ENCODE peak calls at places on chromosomes 5 and 9, in four cellular contexts. One of them, this sample, is unnamed.
A peak's percentile ranks its signal among the peaks of the same experiment; 100 is the strongest.

GRCh38 chr9:33151007-33151557 is 16.1 kb downstream of the B4GALT1 start:
- DNase-seq in SK-N-SH: no peak
- DNase-seq in K562: no peak
- DNase-seq in H1: no peak
- DNase-seq in this sample: no peak

GRCh38 chr9:136847827-136848392 is 1.3 kb upstream of the PHPT1 start:
- DNase-seq in H1: no peak
- DNase-seq in SK-N-SH: peak; percentile 84
- DNase-seq in K562: peak; percentile 53
- DNase-seq in this sample: peak; percentile 82

GRCh38 chr5:119287547-119288073 is 68.2 kb upstream of the TNFAIP8 start:
- DNase-seq in K562: no peak
- DNase-seq in H1: no peak
- DNase-seq in SK-N-SH: no peak
- DNase-seq in this sample: no peak

GRCh38 chr9:85743290-85744128 is 1.8 kb upstream of the AGTPBP1 start:
- DNase-seq in SK-N-SH: no peak
- DNase-seq in H1: no peak
- DNase-seq in K562: peak; percentile 11
- DNase-seq in this sample: no peak

GRCh38 chr5:150905312-150905683 is 518 bp upstream of the ZNF300 start:
- DNase-seq in SK-N-SH: no peak
- DNase-seq in K562: no peak
- DNase-seq in H1: no peak
- DNase-seq in this sample: no peak

GRCh38 chr9:137095664-137096517 is 9.1 kb downstream of the MAN1B1 start:
- DNase-seq in SK-N-SH: peak; percentile 59
- DNase-seq in K562: peak; percentile 44
- DNase-seq in H1: no peak
- DNase-seq in this sample: no peak

GRCh38 chr9:78821126-78821822 is 524.3 kb downstream of the PSAT1 start:
- DNase-seq in SK-N-SH: peak; percentile 55
- DNase-seq in H1: no peak
- DNase-seq in K562: peak; percentile 30
- DNase-seq in this sample: no peak

GRCh38 chr5:75054110-75054930 is 2.0 kb upstream of the GCNT4 start:
- DNase-seq in H1: peak; percentile 62
- DNase-seq in K562: no peak
- DNase-seq in SK-N-SH: peak; percentile 23
- DNase-seq in this sample: peak; percentile 69

GRCh38 chr5:62214701-62215100 is 91.3 kb upstream of the KIF2A start:
- DNase-seq in H1: no peak
- DNase-seq in SK-N-SH: no peak
- DNase-seq in K562: no peak
- DNase-seq in this sample: no peak

GRCh38 chr9:97850746-97851449 is 2.1 kb upstream of the FOXE1 start:
- DNase-seq in K562: no peak
- DNase-seq in H1: no peak
- DNase-seq in SK-N-SH: no peak
- DNase-seq in this sample: no peak

GRCh38 chr5:150780816-150781221 is 2.3 kb downstream of the SMIM3 start:
- DNase-seq in SK-N-SH: no peak
- DNase-seq in H1: no peak
- DNase-seq in K562: no peak
- DNase-seq in this sample: no peak

GRCh38 chr9:5843450-5844249 is 10.7 kb upstream of the ERMP1 start:
- DNase-seq in SK-N-SH: peak; percentile 26
- DNase-seq in H1: no peak
- DNase-seq in K562: peak; percentile 29
- DNase-seq in this sample: no peak

GRCh38 chr5:12016149-12016740 is 112.0 kb upstream of the CTNND2 start:
- DNase-seq in SK-N-SH: no peak
- DNase-seq in K562: no peak
- DNase-seq in H1: no peak
- DNase-seq in this sample: peak; percentile 43
- TF ChIP-seq TEAD4 in SK-N-SH: no peak
- TF ChIP-seq TEAD4 in K562: no peak
- TF ChIP-seq TEAD4 in H1: no peak
- TF ChIP-seq TEAD4 in this sample: no peak

GRCh38 chr5:116685069-116685468 is 110.4 kb upstream of the SEMA6A start:
- DNase-seq in H1: no peak
- DNase-seq in K562: no peak
- DNase-seq in SK-N-SH: no peak
- DNase-seq in this sample: no peak
- TF ChIP-seq TEAD4 in H1: no peak
- TF ChIP-seq TEAD4 in K562: no peak
- TF ChIP-seq TEAD4 in SK-N-SH: no peak
- TF ChIP-seq TEAD4 in this sample: no peak

DNA sequence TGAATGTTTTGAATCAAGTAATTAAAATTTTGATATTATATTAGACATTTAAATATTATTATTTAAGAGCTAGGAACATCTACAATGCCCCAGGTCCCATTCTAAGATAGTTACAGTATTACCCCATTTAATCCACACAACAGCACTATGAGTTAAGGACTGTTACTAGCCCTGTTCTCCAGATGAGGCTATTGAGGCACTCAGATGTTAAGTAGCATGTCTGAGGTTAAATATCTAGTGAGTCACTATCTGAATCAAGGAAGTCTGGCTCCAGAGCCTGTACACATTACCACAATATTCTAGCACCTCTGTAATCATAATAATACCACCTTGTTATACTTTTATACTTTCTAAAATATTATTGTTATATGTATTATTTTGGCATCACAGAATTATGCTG is 304.6 kb downstream of the PDE4D start:
- DNase-seq in H1: no peak
- DNase-seq in SK-N-SH: no peak
- DNase-seq in K562: no peak
- DNase-seq in this sample: no peak
- TF ChIP-seq TEAD4 in H1: no peak
- TF ChIP-seq TEAD4 in SK-N-SH: no peak
- TF ChIP-seq TEAD4 in K562: no peak
- TF ChIP-seq TEAD4 in this sample: no peak

DNA sequence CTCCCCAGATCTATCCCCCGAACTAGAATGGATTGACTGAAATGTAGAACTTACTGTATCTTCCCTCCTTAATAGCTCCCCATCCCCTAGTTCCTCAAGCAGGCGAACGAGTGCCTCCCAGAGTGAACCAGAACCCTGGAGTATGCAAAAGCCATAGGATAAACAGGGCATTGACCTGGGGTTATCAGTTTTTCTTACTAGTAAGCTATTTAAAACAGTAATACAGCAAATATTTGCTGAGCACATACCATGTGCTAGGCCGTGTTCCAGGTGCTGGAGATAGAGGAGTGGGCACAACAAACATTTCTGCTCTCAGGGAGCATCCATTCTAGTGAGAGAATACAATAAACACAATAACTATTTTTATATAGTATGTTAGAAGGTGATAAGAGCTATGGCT is 1.8 kb downstream of the SKP2 start:
- DNase-seq in SK-N-SH: no peak
- DNase-seq in H1: no peak
- DNase-seq in K562: no peak
- DNase-seq in this sample: no peak
- TF ChIP-seq TEAD4 in SK-N-SH: no peak
- TF ChIP-seq TEAD4 in H1: no peak
- TF ChIP-seq TEAD4 in K562: no peak
- TF ChIP-seq TEAD4 in this sample: no peak

GRCh38 chr9:129344623-129345495 is 166.8 kb upstream of the IER5L start:
- DNase-seq in K562: no peak
- DNase-seq in SK-N-SH: no peak
- DNase-seq in H1: no peak
- DNase-seq in this sample: no peak

GRCh38 chr9:129349571-129349947 is 171.5 kb upstream of the IER5L start:
- DNase-seq in K562: no peak
- DNase-seq in SK-N-SH: peak; percentile 4
- DNase-seq in H1: no peak
- DNase-seq in this sample: no peak

GRCh38 chr9:129348890-129349570 is 171.0 kb upstream of the IER5L start:
- DNase-seq in H1: no peak
- DNase-seq in SK-N-SH: no peak
- DNase-seq in K562: no peak
- DNase-seq in this sample: no peak

GRCh38 chr9:129346046-129346445 is 168.0 kb upstream of the IER5L start:
- DNase-seq in K562: no peak
- DNase-seq in SK-N-SH: peak; percentile 2
- DNase-seq in H1: no peak
- DNase-seq in this sample: no peak

GRCh38 chr9:129347323-129348120 is 169.5 kb upstream of the IER5L start:
- DNase-seq in H1: no peak
- DNase-seq in SK-N-SH: peak; percentile 11
- DNase-seq in K562: no peak
- DNase-seq in this sample: no peak
- TF ChIP-seq TEAD4 in H1: no peak
- TF ChIP-seq TEAD4 in SK-N-SH: no peak
- TF ChIP-seq TEAD4 in K562: no peak
- TF ChIP-seq TEAD4 in this sample: no peak

GRCh38 chr5:64773533-64773932 is 4.8 kb downstream of the CWC27 start:
- DNase-seq in K562: no peak
- DNase-seq in H1: no peak
- DNase-seq in SK-N-SH: no peak
- DNase-seq in this sample: no peak
- TF ChIP-seq TEAD4 in K562: no peak
- TF ChIP-seq TEAD4 in H1: no peak
- TF ChIP-seq TEAD4 in SK-N-SH: no peak
- TF ChIP-seq TEAD4 in this sample: no peak

GRCh38 chr9:130549093-130549735 is 30.2 kb upstream of the FUBP3 start:
- DNase-seq in SK-N-SH: no peak
- DNase-seq in K562: peak; percentile 85
- DNase-seq in H1: no peak
- DNase-seq in this sample: no peak
- TF ChIP-seq TEAD4 in SK-N-SH: no peak
- TF ChIP-seq TEAD4 in K562: no peak
- TF ChIP-seq TEAD4 in H1: no peak
- TF ChIP-seq TEAD4 in this sample: no peak

DNA sequence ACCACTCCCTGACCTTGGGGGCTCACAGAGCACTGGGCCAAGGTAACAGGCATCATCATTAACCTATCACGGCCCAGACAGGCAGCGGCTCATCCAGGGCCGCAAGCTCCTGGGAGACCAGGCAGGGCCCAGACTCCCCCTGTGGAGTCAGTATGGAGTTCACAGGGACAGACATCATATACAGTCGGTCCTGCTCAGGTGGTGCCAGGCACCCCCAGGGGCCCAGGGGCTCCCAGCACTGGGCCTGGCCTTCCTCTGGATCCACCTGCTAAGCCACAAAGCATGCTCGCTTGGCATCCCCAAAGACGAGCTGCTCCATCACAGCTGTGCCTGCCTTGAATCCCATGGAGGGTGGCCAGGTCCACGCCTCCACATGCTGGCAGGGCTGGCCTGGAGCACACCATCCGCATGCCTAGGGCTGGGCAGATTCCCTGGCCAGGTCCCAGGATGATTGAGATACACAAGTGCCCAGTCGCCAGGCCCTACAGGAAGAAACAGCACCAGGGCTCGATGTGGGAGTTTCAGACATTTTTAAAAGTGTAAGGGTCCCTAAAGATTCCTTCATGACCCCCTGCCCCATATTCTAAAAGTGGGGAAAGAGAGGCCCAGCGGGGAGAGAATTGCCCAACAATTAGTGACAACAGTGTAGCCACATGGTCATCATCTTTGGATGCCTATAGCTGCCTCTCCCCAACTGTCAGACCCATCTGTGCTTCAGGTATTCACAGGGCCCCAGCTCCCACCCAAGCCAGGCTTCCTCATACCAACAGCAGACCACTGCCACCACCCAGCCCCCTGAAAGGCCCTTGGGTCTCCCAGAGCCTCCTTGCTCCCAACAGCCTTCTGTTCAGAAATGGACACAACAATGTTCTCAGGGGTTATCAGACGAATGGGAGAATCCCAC is 4.4 kb downstream of the BICD2 start:
- DNase-seq in SK-N-SH: no peak
- DNase-seq in H1: no peak
- DNase-seq in K562: no peak
- DNase-seq in this sample: no peak
- TF ChIP-seq TEAD4 in SK-N-SH: no peak
- TF ChIP-seq TEAD4 in H1: no peak
- TF ChIP-seq TEAD4 in K562: no peak
- TF ChIP-seq TEAD4 in this sample: no peak

GRCh38 chr5:85732185-85732584 is 885.6 kb upstream of the COX7C start:
- DNase-seq in H1: no peak
- DNase-seq in K562: no peak
- DNase-seq in SK-N-SH: no peak
- DNase-seq in this sample: no peak
- TF ChIP-seq TEAD4 in H1: no peak
- TF ChIP-seq TEAD4 in K562: no peak
- TF ChIP-seq TEAD4 in SK-N-SH: no peak
- TF ChIP-seq TEAD4 in this sample: no peak

GRCh38 chr5:57987552-57987951 is 472.3 kb downstream of the PLK2 start:
- DNase-seq in SK-N-SH: no peak
- DNase-seq in K562: no peak
- DNase-seq in H1: no peak
- DNase-seq in this sample: no peak
- TF ChIP-seq TEAD4 in SK-N-SH: no peak
- TF ChIP-seq TEAD4 in K562: no peak
- TF ChIP-seq TEAD4 in H1: no peak
- TF ChIP-seq TEAD4 in this sample: no peak